ENCODE peak calls at places on chromosomes 11 and 22, in nine cellular contexts. M, E, P, N, Z, I, J, Q and K are unnamed samples. For H3K9me3, the result is how much of the 10 kb centered on the place peaks cover.

GRCh38 chr11:1391165-1392010 is 1.7 kb downstream of the BRSK2 start:
- DNase-seq in J (no peak), P (no peak), E (peak), Z (peak), Q (no peak), N (no peak), M (no peak), I (no peak), K (no peak)

GRCh38 chr11:43923327-43924111 is 18.9 kb upstream of the C11orf96 start:
- DNase-seq in I (no peak), E (peak), J (no peak), Q (no peak), N (peak), Z (peak), P (peak), M (peak), K (peak)

GRCh38 chr11:66717925-66718319 is 11.1 kb downstream of the SPTBN2 start:
- DNase-seq in Q (no peak), I (no peak), J (no peak), N (no peak), P (no peak), M (no peak), Z (no peak), E (no peak), K (no peak)

GRCh38 chr11:3160252-3161031 is 4.7 kb downstream of the OSBPL5 start:
- DNase-seq in J (peak), Q (peak), E (peak), Z (peak), I (peak), P (peak), M (peak), N (peak), K (peak)

GRCh38 chr11:128694618-128695481 is 978 bp downstream of the FLI1 start:
- DNase-seq in Z (peak), Q (peak), M (no peak), N (no peak), P (no peak), E (peak), I (peak), J (no peak), K (peak)

GRCh38 chr11:7512525-7513209 is 1.1 kb upstream of the PPFIBP2 start:
- DNase-seq in Z (peak), E (no peak), Q (no peak), J (peak), M (peak), P (peak), I (peak), N (peak), K (peak)

GRCh38 chr11:102305352-102306047 is 11.8 kb upstream of the BIRC3 start:
- DNase-seq in M (no peak), E (no peak), P (no peak), Z (no peak), Q (no peak), J (no peak), N (no peak), I (no peak), K (no peak)

GRCh38 chr22:42949159-42949558 is 65.8 kb downstream of the PACSIN2 start:
- DNase-seq in Q (peak), N (peak), P (no peak), E (peak), I (no peak), Z (no peak), M (peak), J (peak), K (peak)

GRCh38 chr11:117929568-117930207 is 486 bp upstream of the TMPRSS13 start:
- DNase-seq in E (no peak), N (no peak), J (no peak), Q (no peak), I (no peak), M (no peak), P (no peak), Z (no peak), K (no peak)

GRCh38 chr11:8222820-8223512 is 40.7 kb downstream of the LMO1 start:
- DNase-seq in I (peak), Q (no peak), E (no peak), M (no peak), Z (peak), P (no peak), N (no peak), J (no peak), K (peak)

GRCh38 chr11:16812274-16812673 is 73.8 kb downstream of the C11orf58 start:
- DNase-seq in P (no peak), I (no peak), N (peak), Z (peak), Q (no peak), E (no peak), M (no peak), J (no peak), K (no peak)

GRCh38 chr11:393219-394033 is 583 bp upstream of the PKP3 start:
- DNase-seq in P (no peak), Q (peak), I (no peak), E (peak), N (no peak), Z (no peak), M (no peak), J (no peak), K (no peak)

GRCh38 chr11:65565624-65566453 is 4.4 kb upstream of the ZNRD2 start:
- DNase-seq in J (no peak), P (no peak), Z (no peak), N (no peak), I (no peak), E (no peak), Q (no peak), M (no peak), K (no peak)

GRCh38 chr11:134564472-134565200 is 152.6 kb upstream of the B3GAT1 start:
- DNase-seq in I (no peak), Q (no peak), N (no peak), E (no peak), Z (no peak), J (no peak), M (peak), P (no peak), K (no peak)

GRCh38 chr11:128715691-128716153 is 21.9 kb downstream of the FLI1 start:
- DNase-seq in E (peak), Z (no peak), P (no peak), J (no peak), I (no peak), N (no peak), M (peak), Q (no peak), K (no peak)

GRCh38 chr11:66970808-66971442 is 4.2 kb upstream of the C11orf86 start:
- DNase-seq in E (peak), I (peak), N (peak), J (no peak), Z (no peak), P (peak), Q (peak), M (no peak), K (peak)

GRCh38 chr22:44729391-44730012 is 22.9 kb upstream of the ARHGAP8 start:
- DNase-seq in I (peak), P (peak), M (peak), N (no peak), Z (no peak), E (no peak), J (no peak), Q (no peak), K (no peak)

GRCh38 chr11:61701298-61701993 is 21.3 kb downstream of the DAGLA start:
- DNase-seq in M (no peak), Z (peak), J (no peak), Q (peak), I (no peak), P (no peak), N (no peak), E (no peak), K (no peak)

GRCh38 chr11:13016415-13016814 is 7.3 kb downstream of the RASSF10 start:
- DNase-seq in J (no peak), I (no peak), N (no peak), P (no peak), Z (no peak), Q (peak), E (no peak), M (no peak), K (no peak)

GRCh38 chr11:74024630-74025029 is 15.7 kb upstream of the UCP3 start:
- DNase-seq in E (peak), Z (no peak), M (no peak), I (peak), J (no peak), P (peak), Q (no peak), N (peak), K (peak)

GRCh38 chr22:20238567-20239062 is 29.5 kb downstream of the RTN4R start:
- DNase-seq in Z (peak), J (no peak), E (peak), I (peak), Q (peak), P (peak), N (no peak), M (peak), K (peak)

GRCh38 chr11:11302565-11302964 is 50.5 kb downstream of the CSNK2A3 start:
- DNase-seq in Z (no peak), Q (no peak), I (no peak), P (no peak), J (no peak), N (no peak), E (no peak), M (no peak), K (no peak)

GRCh38 chr22:20536590-20537324 is 29.3 kb downstream of the MED15 start:
- DNase-seq in M (peak), N (no peak), E (no peak), I (no peak), P (no peak), J (no peak), Q (no peak), Z (no peak), K (no peak)

GRCh38 chr22:43343262-43343988 is at the start of gene SCUBE1:
- DNase-seq in E (peak), M (peak), Z (peak), Q (peak), P (peak), N (no peak), J (no peak), I (peak), K (peak)

GRCh38 chr11:2714871-2715270 is 15.1 kb upstream of the KCNQ1OT1 start:
- DNase-seq in Q (no peak), M (no peak), N (no peak), J (no peak), Z (no peak), P (no peak), E (no peak), I (no peak), K (no peak)

GRCh38 chr11:69099193-69099592 is 50.5 kb downstream of the TPCN2 start:
- DNase-seq in M (no peak), P (no peak), Q (peak), J (no peak), I (no peak), Z (no peak), N (no peak), E (no peak), K (no peak)

GRCh38 chr11:1077417-1078119 is 2.9 kb downstream of the MUC2 start:
- DNase-seq in I (peak), P (peak), E (no peak), J (no peak), N (peak), M (no peak), Z (no peak), Q (peak), K (peak)

GRCh38 chr11:119518746-119519382 is 95.9 kb upstream of the THY1 start:
- DNase-seq in M (no peak), Q (peak), J (no peak), N (no peak), P (no peak), I (no peak), E (peak), Z (peak), K (no peak)

GRCh38 chr11:33829430-33830141 is 55.3 kb upstream of the FBXO3 start:
- DNase-seq in E (peak), I (peak), Z (peak), J (no peak), N (no peak), M (peak), P (peak), Q (peak), K (no peak)

GRCh38 chr11:89161949-89162348 is 15.7 kb upstream of the TYR start:
- DNase-seq in N (no peak), P (no peak), Z (no peak), I (no peak), J (no peak), Q (no peak), E (no peak), M (no peak), K (no peak)

GRCh38 chr11:118615282-118615979 is 8.0 kb downstream of the PHLDB1 start:
- DNase-seq in Q (no peak), J (peak), E (no peak), Z (peak), N (no peak), M (no peak), I (no peak), P (no peak), K (peak)

GRCh38 chr22:38233427-38233826 is 31.6 kb downstream of the MAFF start:
- DNase-seq in M (no peak), E (no peak), P (no peak), Q (no peak), J (peak), I (no peak), N (no peak), Z (no peak), K (no peak)

GRCh38 chr11:64095949-64096348 is 60.2 kb downstream of the FLRT1 start:
- DNase-seq in Q (no peak), M (no peak), I (no peak), Z (no peak), E (no peak), J (no peak), P (no peak), N (no peak), K (no peak)

DNA sequence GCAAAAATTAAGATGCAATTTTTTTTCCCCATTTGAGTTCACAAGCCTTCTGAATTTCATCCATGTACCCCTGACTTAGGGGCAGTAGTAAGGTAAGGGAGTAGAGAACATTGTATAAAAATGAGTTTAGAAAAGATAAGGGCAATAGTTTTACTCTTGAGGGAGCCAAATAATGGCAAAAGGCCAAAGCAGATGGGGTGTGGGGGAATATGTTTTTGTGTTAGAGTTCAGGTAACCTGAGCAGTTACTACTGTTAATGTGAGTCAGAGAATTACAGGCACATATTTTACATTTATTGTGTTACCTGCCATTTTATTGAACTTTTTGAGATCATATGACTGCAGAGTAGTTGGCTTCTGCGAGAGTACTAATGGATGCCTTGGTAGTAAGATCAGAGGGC is 3.1 kb downstream of the EED start:
- DNase-seq in M (no peak), J (no peak), Z (no peak), N (no peak), P (no peak), Q (no peak), E (no peak), I (no peak), K (no peak)
- H3K4me3 ChIP-seq in M (no peak), J (no peak), Z (peak), N (no peak), P (no peak), Q (no peak), E (no peak), I (no peak), K (no peak)

DNA sequence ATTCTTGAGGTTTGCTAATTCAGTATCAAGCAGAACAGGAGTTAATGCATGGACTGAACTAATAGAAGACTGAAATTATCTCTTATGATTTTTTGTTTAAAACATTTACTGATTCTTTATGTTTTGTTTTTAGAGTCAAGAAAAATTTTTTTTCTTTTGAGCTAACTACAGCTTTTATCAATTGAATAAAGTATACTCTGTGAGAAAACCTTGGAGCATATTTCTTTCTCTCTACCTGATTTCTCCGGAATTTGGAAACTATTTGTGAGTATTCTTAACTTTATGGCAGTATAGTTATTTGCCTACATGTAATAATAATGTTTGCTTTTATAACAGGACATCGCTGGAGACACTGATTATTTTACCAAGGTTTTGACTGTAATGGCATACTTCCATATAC is 18.1 kb upstream of the CRTAM start:
- DNase-seq in Z (no peak), P (no peak), Q (no peak), I (no peak), E (no peak), J (no peak), M (no peak), N (no peak), K (no peak)
- H3K9me3 ChIP-seq in Z (half or more), P (under half), Q (under half), I (under half), E (under half), J (under half), M (under half), N (under half), K (under half)

GRCh38 chr22:30920407-30920806 is 48.2 kb downstream of the MORC2 start:
- DNase-seq in I (peak), J (peak), M (peak), P (peak), N (peak), Q (peak), E (peak), Z (peak), K (peak)

GRCh38 chr22:30923168-30923900 is 45.2 kb downstream of the MORC2 start:
- DNase-seq in J (no peak), Q (no peak), E (no peak), N (peak), P (no peak), I (peak), Z (no peak), M (no peak), K (no peak)

GRCh38 chr22:30921108-30921507 is 47.5 kb downstream of the MORC2 start:
- DNase-seq in N (peak), P (no peak), E (peak), M (no peak), Z (no peak), J (no peak), I (no peak), Q (no peak), K (no peak)

GRCh38 chr22:30919973-30920372 is 48.6 kb downstream of the MORC2 start:
- DNase-seq in J (no peak), P (no peak), M (no peak), Q (no peak), Z (no peak), I (no peak), N (peak), E (no peak), K (no peak)

DNA sequence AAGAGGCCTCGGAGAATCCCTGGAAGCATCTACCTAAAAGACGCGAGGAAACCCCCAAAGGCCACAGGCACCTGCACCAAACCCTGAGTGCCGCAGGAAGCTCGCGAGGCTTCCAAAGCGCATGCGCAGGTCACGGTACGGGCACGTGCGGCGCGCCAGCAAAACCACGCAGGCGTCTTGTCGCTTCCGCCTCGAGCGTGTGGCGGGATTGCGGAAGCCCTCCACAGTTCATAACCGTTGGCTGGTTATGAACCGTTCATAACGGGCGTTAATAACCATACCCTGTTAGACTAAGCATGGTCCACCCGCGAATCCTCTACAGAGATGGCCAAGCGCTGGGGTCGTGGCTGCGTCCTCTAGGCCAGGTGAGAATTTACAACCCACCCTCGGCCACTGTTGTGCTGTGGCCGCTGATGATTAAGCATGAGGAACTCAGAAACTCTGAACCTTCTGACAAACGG is 46.4 kb downstream of the MORC2 start:
- DNase-seq in M (peak), E (peak), Q (no peak), J (no peak), N (peak), P (peak), I (peak), Z (no peak), K (peak)
- H3K4me3 ChIP-seq in M (peak), E (peak), Q (no peak), J (peak), N (peak), P (peak), I (peak), Z (no peak), K (no peak)

GRCh38 chr22:46149493-46149997 is 781 bp upstream of the PPARA start:
- DNase-seq in Q (no peak), E (peak), I (peak), J (no peak), P (peak), N (peak), M (peak), Z (peak), K (no peak)
- H3K9me3 ChIP-seq in Q (under half), E (under half), I (under half), J (under half), P (under half), N (under half), M (under half), Z (under half), K (under half)

GRCh38 chr22:50471962-50472361 is 2.9 kb downstream of the SBF1 start:
- DNase-seq in I (no peak), Z (no peak), P (no peak), Q (no peak), J (no peak), N (no peak), E (no peak), M (no peak), K (no peak)
- H3K4me3 ChIP-seq in I (no peak), Z (no peak), P (no peak), Q (no peak), J (no peak), N (no peak), E (no peak), M (no peak), K (no peak)

GRCh38 chr22:11598492-11599440 is 3929.2 kb upstream of the OR11H1 start:
- DNase-seq in M (no peak), N (no peak), J (no peak), P (no peak), I (no peak), Z (no peak), E (no peak), Q (no peak), K (no peak)
- H3K9me3 ChIP-seq in M (under half), N (under half), J (half or more), P (under half), I (half or more), Z (under half), E (under half), Q (under half), K (under half)

GRCh38 chr11:83681944-83682644 is 395.9 kb upstream of the CCDC90B start:
- DNase-seq in I (no peak), N (no peak), P (no peak), M (no peak), E (no peak), J (no peak), Z (no peak), Q (no peak), K (no peak)

GRCh38 chr11:83682645-83682973 is 396.4 kb upstream of the CCDC90B start:
- DNase-seq in N (no peak), Q (no peak), M (no peak), P (no peak), J (no peak), E (no peak), I (no peak), Z (no peak), K (no peak)

GRCh38 chr11:83684071-83684470 is 397.9 kb upstream of the CCDC90B start:
- DNase-seq in N (no peak), Z (no peak), J (no peak), P (no peak), I (no peak), E (no peak), M (no peak), Q (no peak), K (no peak)

GRCh38 chr11:83680351-83680750 is 394.2 kb upstream of the CCDC90B start:
- DNase-seq in Q (peak), E (no peak), N (no peak), J (no peak), M (no peak), I (no peak), P (no peak), Z (no peak), K (no peak)

GRCh38 chr11:83681045-83681781 is 395.0 kb upstream of the CCDC90B start:
- DNase-seq in N (no peak), Q (no peak), P (no peak), M (no peak), Z (no peak), I (no peak), J (no peak), E (no peak), K (no peak)
- H3K4me3 ChIP-seq in N (peak), Q (no peak), P (peak), M (no peak), Z (no peak), I (no peak), J (peak), E (peak), K (peak)

GRCh38 chr11:110531056-110531756 is 101.5 kb downstream of the FDX1 start:
- DNase-seq in Z (no peak), P (peak), E (no peak), M (no peak), J (no peak), N (no peak), I (no peak), Q (no peak), K (no peak)
- H3K9me3 ChIP-seq in Z (under half), P (under half), E (under half), M (under half), J (under half), N (under half), I (under half), Q (under half), K (under half)